ENCODE peak calls at places on chromosomes 4 and X, in six cellular contexts. B is GM12865, P is fibroblast of mammary gland, V is AG04449, Y is mammary epithelial cell, O is nephron progenitor cell. A is an unnamed sample.

GRCh38 chr4:119932277-119932676 is 134.4 kb downstream of the MAD2L1 start:
- DNase-seq in O (no peak), P (no peak), B (no peak), Y (no peak), V (no peak), A (no peak)

GRCh38 chr4:21067351-21067750 is 367.1 kb downstream of the PACRGL start:
- DNase-seq in P (no peak), V (no peak), B (no peak), Y (no peak), O (no peak), A (no peak)

GRCh38 chr4:87856816-87857215 is 24.0 kb downstream of the MEPE start:
- DNase-seq in P (no peak), V (no peak), Y (no peak), B (no peak), O (no peak), A (no peak)

GRCh38 chrX:68462653-68463052 is 29.4 kb upstream of the OPHN1 start:
- DNase-seq in B (peak), P (peak), V (no peak), Y (no peak), O (peak), A (peak)

GRCh38 chr4:76923619-76924357 is 25.8 kb upstream of the SEPTIN11 start:
- DNase-seq in B (no peak), Y (peak), V (no peak), O (no peak), P (no peak), A (no peak)

GRCh38 chr4:15792974-15793373 is 14.8 kb downstream of the CD38 start:
- DNase-seq in B (no peak), V (no peak), P (no peak), O (no peak), Y (no peak), A (no peak)

GRCh38 chr4:128468485-128468989 is 180.9 kb upstream of the PGRMC2 start:
- DNase-seq in V (peak), Y (peak), O (no peak), P (peak), B (no peak), A (no peak)

GRCh38 chr4:144709159-144709558 is 63.2 kb downstream of the HHIP start:
- DNase-seq in V (no peak), Y (peak), B (no peak), P (peak), O (no peak), A (no peak)

GRCh38 chrX:139563251-139563650 is 32.7 kb downstream of the F9 start:
- DNase-seq in O (no peak), B (no peak), P (no peak), Y (peak), V (no peak), A (no peak)

GRCh38 chrX:374566-374965 is 12.1 kb downstream of the PPP2R3B start:
- DNase-seq in V (no peak), Y (no peak), B (no peak), P (no peak), O (peak), A (no peak)

GRCh38 chr4:117560329-117560728 is 474.0 kb upstream of the NDST3 start:
- DNase-seq in O (no peak), B (peak), P (peak), Y (peak), V (no peak), A (no peak)

GRCh38 chrX:10939384-10939783 is 171.7 kb upstream of the HCCS start:
- DNase-seq in V (no peak), Y (peak), P (no peak), O (no peak), B (no peak), A (no peak)

GRCh38 chr4:172344266-172344772 is 531.1 kb downstream of the GALNTL6 start:
- DNase-seq in O (no peak), P (no peak), Y (no peak), B (no peak), V (no peak), A (no peak)

GRCh38 chr4:168162604-168163003 is 70.3 kb downstream of the ANXA10 start:
- DNase-seq in B (no peak), O (no peak), P (peak), V (no peak), Y (peak), A (no peak)

GRCh38 chrX:50877310-50877709 is 33.2 kb upstream of the BMP15 start:
- DNase-seq in Y (no peak), B (no peak), P (peak), O (no peak), V (peak), A (no peak)

DNA sequence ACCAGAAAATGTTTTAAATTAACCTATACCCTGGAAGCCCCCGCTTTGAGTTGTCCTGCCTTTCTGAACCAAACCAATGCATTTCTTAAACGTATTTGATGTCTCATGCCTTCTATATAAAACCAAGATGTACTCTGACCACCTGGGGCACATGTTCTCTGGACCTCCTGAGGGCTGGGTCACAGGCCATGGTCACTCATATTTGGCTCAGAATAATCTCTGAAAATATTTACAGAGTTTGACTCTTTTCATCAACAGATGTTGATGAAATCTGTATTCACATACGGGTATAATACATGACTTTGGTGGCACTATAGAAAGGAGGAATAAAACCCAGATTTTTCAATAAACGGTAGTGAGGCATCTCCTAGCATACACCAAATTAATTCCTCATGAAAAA is 55.7 kb downstream of the STAP1 start:
- DNase-seq in B (no peak), V (no peak), P (no peak), Y (no peak), O (no peak), A (no peak)
- TF ChIP-seq CTCF in B (no peak), V (no peak), P (no peak), Y (no peak), O (no peak), A (no peak)

GRCh38 chrX:132467029-132467428 is 21.8 kb downstream of the MBNL3 start:
- DNase-seq in O (no peak), P (no peak), B (no peak), Y (no peak), V (peak), A (no peak)
- TF ChIP-seq CTCF in O (no peak), P (no peak), B (no peak), Y (no peak), V (no peak), A (no peak)

GRCh38 chrX:29231800-29232199 is 644.6 kb downstream of the IL1RAPL1 start:
- DNase-seq in Y (no peak), O (no peak), V (no peak), P (peak), B (no peak), A (no peak)
- TF ChIP-seq CTCF in Y (peak), O (peak), V (no peak), P (peak), B (peak), A (no peak)

GRCh38 chr4:169493164-169493524 is 119.2 kb downstream of the NEK1 start:
- DNase-seq in B (no peak), V (no peak), P (no peak), O (no peak), Y (no peak), A (no peak)
- TF ChIP-seq CTCF in B (no peak), V (no peak), P (no peak), O (no peak), Y (no peak), A (no peak)

DNA sequence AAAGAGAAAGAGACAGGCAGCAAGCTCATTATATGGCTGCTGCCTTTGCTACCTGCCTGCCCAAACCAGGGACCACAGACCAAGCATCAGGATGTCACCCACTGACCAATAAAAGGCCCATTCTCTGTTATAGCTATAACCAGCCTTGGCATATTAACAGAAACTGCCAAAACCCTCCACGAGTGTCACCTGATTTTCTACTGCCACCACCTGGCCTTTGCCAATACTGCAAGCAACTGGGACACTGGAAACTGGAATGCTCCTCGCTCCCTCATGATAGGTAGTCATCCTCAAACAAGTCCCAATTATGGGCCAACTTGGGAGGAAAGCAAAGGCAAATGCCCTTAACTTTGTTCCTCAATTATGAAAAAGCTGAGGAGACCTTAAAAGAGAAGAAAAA is 76.0 kb downstream of the SPIN4 start:
- DNase-seq in B (peak), P (peak), Y (peak), O (peak), V (no peak), A (peak)
- TF ChIP-seq CTCF in B (peak), P (peak), Y (peak), O (peak), V (peak), A (peak)

GRCh38 chrX:12441376-12442128 is 303.3 kb downstream of the FRMPD4 start:
- DNase-seq in O (no peak), V (peak), Y (peak), B (no peak), P (peak), A (no peak)
- TF ChIP-seq CTCF in O (no peak), V (peak), Y (peak), B (no peak), P (peak), A (no peak)

GRCh38 chr4:122229857-122230256 is 77.7 kb downstream of the BLTP1 start:
- DNase-seq in B (no peak), Y (no peak), V (no peak), P (no peak), O (no peak), A (no peak)
- TF ChIP-seq CTCF in B (no peak), Y (no peak), V (no peak), P (no peak), O (no peak), A (no peak)

DNA sequence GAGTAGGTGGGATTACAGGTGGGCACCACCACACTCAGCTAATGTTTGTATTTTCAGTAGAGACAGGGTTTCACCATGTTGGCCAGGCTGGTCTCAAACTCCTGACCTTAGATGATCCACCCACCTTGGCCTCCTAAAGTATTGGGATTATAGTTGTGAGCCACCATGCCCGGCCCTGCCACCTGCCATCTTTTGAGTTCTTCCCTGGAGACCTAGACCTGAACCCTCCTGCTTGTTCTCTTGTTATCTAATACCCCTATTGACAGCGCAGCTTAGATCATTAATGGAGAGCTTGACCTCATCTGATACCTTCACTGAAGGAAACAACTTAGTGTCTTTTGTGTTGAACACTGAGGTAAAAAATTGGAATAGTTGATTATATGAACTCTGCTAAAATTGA is 53.6 kb downstream of the HTT start:
- DNase-seq in Y (no peak), P (no peak), V (no peak), B (no peak), O (no peak), A (no peak)
- TF ChIP-seq CTCF in Y (no peak), P (no peak), V (no peak), B (no peak), O (no peak), A (no peak)

GRCh38 chr4:102827674-102828496 is 534 bp upstream of the UBE2D3 start:
- DNase-seq in Y (peak), O (peak), B (peak), V (peak), P (peak), A (peak)
- TF ChIP-seq CTCF in Y (no peak), O (no peak), B (no peak), V (no peak), P (peak), A (no peak)

GRCh38 chr4:103137446-103137827 is 37.8 kb upstream of the BDH2 start:
- DNase-seq in V (no peak), B (no peak), P (peak), O (no peak), Y (peak), A (no peak)
- TF ChIP-seq CTCF in V (no peak), B (no peak), P (no peak), O (no peak), Y (no peak), A (no peak)

A was measured in Calu3.